ENCODE peak calls at places on chromosomes 5 and 9, in seven cellular contexts. D is astrocyte; V is foreskin keratinocyte; W is RWPE1; A is mesendoderm; C is brain microvascular endothelial cell; B is stimulated activated naive B cell treated with anti-CD40 and anti-IgM and Interleukin-4, amounts not matched to agents 10 μg/mL and 1 μg/mL and 100 μg/mL, for 72 hours. X is an unnamed sample.

GRCh38 chr5:2776338-2777302 is 25.1 kb upstream of the IRX2 start:
- DNase-seq in W (no peak), B (no peak), D (no peak), A (no peak), V (no peak), C (no peak), X (no peak)

GRCh38 chr5:38533286-38534121 is 22.9 kb downstream of the LIFR start:
- DNase-seq in D (no peak), A (no peak), B (no peak), W (no peak), V (no peak), C (no peak), X (no peak)

GRCh38 chr9:76464706-76465105 is 5.7 kb downstream of the GCNT1 start:
- DNase-seq in B (no peak), C (no peak), A (no peak), W (no peak), D (no peak), V (no peak), X (no peak)

GRCh38 chr9:96599298-96599697 is 20.3 kb downstream of the CDC14B start:
- DNase-seq in B (no peak), C (no peak), D (no peak), A (no peak), W (no peak), V (no peak), X (no peak)

GRCh38 chr9:73437758-73438157 is 286.1 kb downstream of the ANXA1 start:
- DNase-seq in B (no peak), V (no peak), W (no peak), C (no peak), A (no peak), D (peak; percentile 23), X (no peak)

GRCh38 chr5:79297661-79298060 is 61.7 kb downstream of the JMY start:
- DNase-seq in C (no peak), W (no peak), D (peak; percentile 78), B (no peak), A (peak; percentile 2), V (no peak), X (no peak)

GRCh38 chr9:78103971-78104433 is 72.4 kb upstream of the GNAQ start:
- DNase-seq in V (no peak), W (no peak), B (peak; percentile 38), C (no peak), A (no peak), D (no peak), X (peak; percentile 40)

GRCh38 chr5:50501510-50502209 is 60.6 kb upstream of the EMB start:
- DNase-seq in B (no peak), V (no peak), C (no peak), D (no peak), A (no peak), W (no peak), X (peak; percentile 72)

GRCh38 chr9:1276474-1276873 is 226.3 kb downstream of the DMRT2 start:
- DNase-seq in C (no peak), W (no peak), B (no peak), A (peak; percentile 69), D (no peak), V (no peak), X (no peak)

GRCh38 chr5:180668835-180669596 is 19.6 kb upstream of the FLT4 start:
- DNase-seq in C (no peak), A (no peak), V (no peak), W (no peak), B (no peak), D (no peak), X (no peak)

GRCh38 chr5:158198636-158199035 is 339.7 kb upstream of the CLINT1 start:
- DNase-seq in A (peak; percentile 81), W (no peak), D (no peak), C (no peak), V (no peak), B (peak; percentile 9), X (peak; percentile 28)

GRCh38 chr5:106121972-106122605 is 1548.6 kb downstream of the EFNA5 start:
- DNase-seq in C (no peak), V (no peak), A (peak; percentile 61), D (no peak), W (peak; percentile 68), B (peak; percentile 0), X (peak; percentile 2)

GRCh38 chr9:95506438-95506691 is 10.4 kb downstream of the PTCH1 start:
- DNase-seq in A (peak; percentile 60), D (peak; percentile 36), C (no peak), B (peak; percentile 29), W (no peak), V (no peak), X (peak; percentile 40)

GRCh38 chr5:65811004-65811403 is 89.0 kb downstream of the NLN start:
- DNase-seq in D (peak; percentile 82), A (no peak), C (peak; percentile 67), W (peak; percentile 70), B (no peak), V (peak; percentile 37), X (no peak)

GRCh38 chr9:6924988-6925563 is 167.3 kb downstream of the KDM4C start:
- DNase-seq in A (no peak), W (no peak), B (no peak), C (no peak), D (no peak), V (no peak), X (no peak)

GRCh38 chr9:107019216-107019615 is 156.2 kb downstream of the ZNF462 start:
- DNase-seq in W (no peak), B (no peak), A (no peak), C (peak; percentile 75), D (peak; percentile 91), V (no peak), X (no peak)

GRCh38 chr9:84867171-84867570 is 197.6 kb downstream of the NTRK2 start:
- DNase-seq in A (no peak), V (no peak), B (no peak), D (no peak), C (no peak), W (no peak), X (no peak)

GRCh38 chr5:94153736-94154450 is 412.5 kb upstream of the POU5F2 start:
- DNase-seq in C (no peak), D (peak; percentile 72), B (no peak), A (no peak), V (no peak), W (no peak), X (peak; percentile 11)

GRCh38 chr5:63127054-63127453 is 548.4 kb downstream of the LRRC70 start:
- DNase-seq in B (no peak), V (peak; percentile 46), W (peak; percentile 44), A (peak; percentile 24), C (peak; percentile 42), D (peak; percentile 76), X (no peak)

GRCh38 chr9:91908293-91908623 is 41.8 kb downstream of the ROR2 start:
- DNase-seq in A (peak; percentile 88), V (no peak), B (no peak), C (no peak), W (no peak), D (no peak), X (no peak)

GRCh38 chr5:159456722-159457462 is 126.6 kb upstream of the IL12B start:
- DNase-seq in D (peak; percentile 51), W (peak; percentile 53), B (peak; percentile 82), V (no peak), C (no peak), A (peak; percentile 56), X (peak; percentile 74)

GRCh38 chr9:116712781-116713180 is 25.7 kb downstream of the TRIM32 start:
- DNase-seq in W (no peak), B (no peak), V (no peak), C (no peak), A (no peak), D (no peak), X (no peak)

GRCh38 chr9:120151149-120151548 is 428.8 kb downstream of the CDK5RAP2 start:
- DNase-seq in D (no peak), A (no peak), C (no peak), B (no peak), V (no peak), W (no peak), X (no peak)

GRCh38 chr9:115877852-115878450 is 275.6 kb upstream of the PAPPA start:
- DNase-seq in W (no peak), A (no peak), B (no peak), D (no peak), C (no peak), V (no peak), X (no peak)

GRCh38 chr9:98536542-98537173 is 172.1 kb downstream of the GABBR2 start:
- DNase-seq in A (peak; percentile 60), D (no peak), B (peak; percentile 5), C (no peak), V (no peak), W (no peak), X (peak; percentile 28)

GRCh38 chr5:142827934-142828576 is 57.9 kb downstream of the ARHGAP26 start:
- DNase-seq in W (no peak), D (peak; percentile 56), C (no peak), A (no peak), V (no peak), B (no peak), X (no peak)

GRCh38 chr9:21570643-21571275 is 88.6 kb upstream of the IFNE start:
- DNase-seq in A (no peak), B (no peak), W (no peak), C (no peak), D (no peak), V (no peak), X (no peak)

X was measured in GM06990.